ENCODE peak calls at places on chromosomes 4 and X, in four cellular contexts. E is K562, H is HCT116, N is IMR-90. A is an unnamed sample. For H4K20me1, the result is how much of the 10 kb centered on the place peaks cover.

GRCh38 chr4:15162465-15163283 is 160.4 kb downstream of the CPEB2 start:
- DNase-seq in H (no peak), N (peak), E (no peak), A (peak)

GRCh38 chrX:68941385-68941952 is 112.6 kb downstream of the EFNB1 start:
- DNase-seq in H (no peak), E (no peak), N (peak), A (no peak)

GRCh38 chrX:134377537-134377936 is 82.4 kb upstream of the HPRT1 start:
- DNase-seq in H (no peak), N (peak), E (no peak), A (peak)

GRCh38 chr4:74531952-74532794 is 87.2 kb downstream of the AREG start:
- DNase-seq in E (peak), N (peak), H (peak), A (peak)

GRCh38 chr4:142615324-142615665 is 230.8 kb downstream of the INPP4B start:
- DNase-seq in N (peak), H (no peak), E (no peak), A (no peak)

GRCh38 chrX:37986893-37987292 is 19.5 kb upstream of the SYTL5 start:
- DNase-seq in N (peak), H (no peak), E (no peak), A (no peak)

GRCh38 chr4:112085156-112086035 is 59.9 kb upstream of the FAM241A start:
- DNase-seq in N (peak), E (no peak), H (no peak), A (no peak)

GRCh38 chr4:88672987-88673386 is 24.6 kb downstream of the NAP1L5 start:
- DNase-seq in E (peak), N (peak), H (no peak), A (peak)

GRCh38 chr4:24476209-24476781 is 108.1 kb downstream of the DHX15 start:
- DNase-seq in N (peak), E (peak), H (no peak), A (peak)

GRCh38 chr4:16125571-16126445 is 42.0 kb upstream of the PROM1 start:
- DNase-seq in E (no peak), H (no peak), N (no peak), A (no peak)

GRCh38 chr4:120723105-120723504 is 199.4 kb downstream of the PRDM5 start:
- DNase-seq in H (no peak), N (no peak), E (no peak), A (no peak)

GRCh38 chrX:32281853-32282252 is 929.5 kb downstream of the DMD start:
- DNase-seq in E (no peak), N (no peak), H (no peak), A (no peak)

GRCh38 chr4:108795733-108796132 is 32.9 kb upstream of the ETNPPL start:
- DNase-seq in N (no peak), E (no peak), H (no peak), A (no peak)

GRCh38 chr4:53044651-53044960 is 182.5 kb downstream of the RASL11B start:
- DNase-seq in N (no peak), E (no peak), H (no peak), A (peak)

GRCh38 chrX:71809886-71810285 is 46.7 kb downstream of the CXorf49B start:
- DNase-seq in E (no peak), H (no peak), N (no peak), A (no peak)

GRCh38 chrX:71911731-71912050 is 1.0 kb downstream of the NHSL2 start:
- DNase-seq in N (no peak), E (no peak), H (no peak), A (no peak)

GRCh38 chr4:25856756-25857155 is 6.0 kb downstream of the SEL1L3 start:
- DNase-seq in H (no peak), E (no peak), N (no peak), A (no peak)

GRCh38 chr4:25857403-25857802 is 5.4 kb downstream of the SEL1L3 start:
- DNase-seq in N (no peak), H (no peak), E (no peak), A (peak)

GRCh38 chr4:25857851-25858400 is 4.9 kb downstream of the SEL1L3 start:
- DNase-seq in E (no peak), N (no peak), H (no peak), A (no peak)

GRCh38 chr4:25847329-25847728 is 15.5 kb downstream of the SEL1L3 start:
- DNase-seq in E (no peak), N (peak), H (no peak), A (no peak)

DNA sequence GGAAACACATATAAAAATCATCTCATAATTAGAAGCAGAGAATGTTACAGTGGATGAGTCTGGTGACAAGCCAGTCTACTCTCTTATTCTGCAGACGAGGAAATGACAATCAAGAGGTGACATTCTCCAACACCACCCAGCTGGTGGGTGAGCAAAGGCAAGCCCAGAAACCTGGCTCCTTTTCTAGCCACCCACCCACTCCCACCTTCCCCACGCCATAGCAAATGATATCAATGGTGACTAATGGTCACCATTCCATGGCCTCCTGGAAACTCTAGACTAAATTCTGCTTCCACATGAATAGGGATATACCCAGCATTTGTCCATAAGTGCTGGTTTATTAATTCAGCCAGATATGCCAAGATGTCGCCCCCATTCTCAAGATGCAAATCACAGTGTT is 10.7 kb downstream of the SEL1L3 start:
- DNase-seq in N (no peak), H (no peak), E (no peak), A (no peak)
- H4K20me1 ChIP-seq in N (under half), H (under half), E (under half), A (under half)

GRCh38 chr4:185005209-185005819 is 13.0 kb upstream of the HELT start:
- DNase-seq in H (peak), N (peak), E (peak), A (peak)
- H3K27ac ChIP-seq in H (no peak), N (no peak), E (no peak), A (no peak)

GRCh38 chr4:119300072-119300387 is 21.9 kb downstream of the FABP2 start:
- DNase-seq in H (no peak), E (peak), N (peak), A (no peak)
- H3K9ac ChIP-seq in H (peak), E (peak), N (peak), A (peak)

GRCh38 chr4:102817613-102818268 is 9.6 kb downstream of the UBE2D3 start:
- DNase-seq in N (no peak), E (no peak), H (no peak), A (no peak)

GRCh38 chr4:102819588-102820365 is 7.6 kb downstream of the UBE2D3 start:
- DNase-seq in E (no peak), H (no peak), N (peak), A (no peak)

GRCh38 chr4:102815981-102816380 is 11.4 kb downstream of the UBE2D3 start:
- DNase-seq in E (no peak), H (no peak), N (peak), A (no peak)

GRCh38 chr4:102817021-102817605 is 10.2 kb downstream of the UBE2D3 start:
- DNase-seq in H (no peak), N (no peak), E (no peak), A (no peak)
- H4K20me1 ChIP-seq in H (half or more), N (half or more), E (half or more), A (half or more)